ENCODE peak calls at places on chromosome 3, in eight cellular contexts. One of them, this sample, is unnamed. For H3K4me1, the result is how much of the 10 kb centered on the place peaks cover.

GRCh38 chr3:37262816-37263393 is 88.5 kb upstream of the LRRFIP2 start:
- DNase-seq in left ventricle myocardium inferior: no peak
- DNase-seq in kidney: no peak
- DNase-seq in neural progenitor cell: no peak
- DNase-seq in body of pancreas: no peak
- DNase-seq in Peyer's patch: no peak
- DNase-seq in breast epithelium: no peak
- DNase-seq in testis: no peak
- DNase-seq in this sample: no peak

GRCh38 chr3:36494461-36495109 is 114.3 kb downstream of the STAC start:
- DNase-seq in kidney: no peak
- DNase-seq in body of pancreas: peak
- DNase-seq in neural progenitor cell: no peak
- DNase-seq in left ventricle myocardium inferior: no peak
- DNase-seq in breast epithelium: no peak
- DNase-seq in Peyer's patch: no peak
- DNase-seq in testis: no peak
- DNase-seq in this sample: peak

GRCh38 chr3:188179006-188179966 is 25.3 kb downstream of the LPP start:
- DNase-seq in breast epithelium: no peak
- DNase-seq in neural progenitor cell: peak
- DNase-seq in Peyer's patch: no peak
- DNase-seq in body of pancreas: no peak
- DNase-seq in left ventricle myocardium inferior: peak
- DNase-seq in kidney: no peak
- DNase-seq in testis: peak
- DNase-seq in this sample: peak

GRCh38 chr3:149023951-149024350 is 32.6 kb downstream of the GYG1 start:
- DNase-seq in Peyer's patch: no peak
- DNase-seq in body of pancreas: no peak
- DNase-seq in testis: no peak
- DNase-seq in neural progenitor cell: no peak
- DNase-seq in breast epithelium: no peak
- DNase-seq in kidney: no peak
- DNase-seq in left ventricle myocardium inferior: no peak
- DNase-seq in this sample: no peak

GRCh38 chr3:85592256-85592655 is 633.5 kb downstream of the CADM2 start:
- DNase-seq in left ventricle myocardium inferior: no peak
- DNase-seq in body of pancreas: no peak
- DNase-seq in Peyer's patch: no peak
- DNase-seq in neural progenitor cell: no peak
- DNase-seq in testis: no peak
- DNase-seq in kidney: no peak
- DNase-seq in breast epithelium: no peak
- DNase-seq in this sample: no peak

GRCh38 chr3:123802007-123802630 is 82.0 kb downstream of the MYLK start:
- DNase-seq in left ventricle myocardium inferior: no peak
- DNase-seq in testis: no peak
- DNase-seq in body of pancreas: no peak
- DNase-seq in kidney: no peak
- DNase-seq in Peyer's patch: no peak
- DNase-seq in neural progenitor cell: no peak
- DNase-seq in breast epithelium: no peak
- DNase-seq in this sample: no peak

GRCh38 chr3:171001957-171002694 is 24.4 kb downstream of the SLC2A2 start:
- DNase-seq in breast epithelium: no peak
- DNase-seq in Peyer's patch: no peak
- DNase-seq in neural progenitor cell: no peak
- DNase-seq in testis: no peak
- DNase-seq in body of pancreas: peak
- DNase-seq in kidney: no peak
- DNase-seq in left ventricle myocardium inferior: no peak
- DNase-seq in this sample: no peak

GRCh38 chr3:11379238-11379823 is 107.1 kb downstream of the ATG7 start:
- DNase-seq in neural progenitor cell: peak
- DNase-seq in testis: no peak
- DNase-seq in Peyer's patch: no peak
- DNase-seq in left ventricle myocardium inferior: no peak
- DNase-seq in kidney: no peak
- DNase-seq in breast epithelium: no peak
- DNase-seq in body of pancreas: no peak
- DNase-seq in this sample: no peak

GRCh38 chr3:45816544-45816943 is 20.2 kb upstream of the SLC6A20 start:
- DNase-seq in kidney: no peak
- DNase-seq in body of pancreas: no peak
- DNase-seq in breast epithelium: peak
- DNase-seq in neural progenitor cell: no peak
- DNase-seq in Peyer's patch: no peak
- DNase-seq in testis: no peak
- DNase-seq in left ventricle myocardium inferior: peak
- DNase-seq in this sample: no peak

GRCh38 chr3:73459711-73460110 is 165.0 kb downstream of the PDZRN3 start:
- DNase-seq in body of pancreas: no peak
- DNase-seq in breast epithelium: no peak
- DNase-seq in testis: no peak
- DNase-seq in kidney: no peak
- DNase-seq in left ventricle myocardium inferior: no peak
- DNase-seq in neural progenitor cell: no peak
- DNase-seq in Peyer's patch: no peak
- DNase-seq in this sample: no peak

GRCh38 chr3:62882676-62883228 is 7.5 kb upstream of the CADPS start:
- DNase-seq in breast epithelium: no peak
- DNase-seq in neural progenitor cell: no peak
- DNase-seq in left ventricle myocardium inferior: no peak
- DNase-seq in testis: no peak
- DNase-seq in Peyer's patch: no peak
- DNase-seq in body of pancreas: no peak
- DNase-seq in kidney: no peak
- DNase-seq in this sample: no peak

GRCh38 chr3:117531078-117531477 is 821.5 kb downstream of the TUSC7 start:
- DNase-seq in body of pancreas: no peak
- DNase-seq in left ventricle myocardium inferior: no peak
- DNase-seq in Peyer's patch: no peak
- DNase-seq in neural progenitor cell: no peak
- DNase-seq in testis: no peak
- DNase-seq in breast epithelium: no peak
- DNase-seq in kidney: no peak
- DNase-seq in this sample: no peak

GRCh38 chr3:24359102-24359501 is 135.5 kb downstream of the THRB start:
- DNase-seq in kidney: no peak
- DNase-seq in Peyer's patch: no peak
- DNase-seq in neural progenitor cell: no peak
- DNase-seq in body of pancreas: no peak
- DNase-seq in testis: no peak
- DNase-seq in breast epithelium: no peak
- DNase-seq in left ventricle myocardium inferior: no peak
- DNase-seq in this sample: no peak

GRCh38 chr3:12869025-12869695 is 27.8 kb upstream of the RPL32 start:
- DNase-seq in testis: peak
- DNase-seq in breast epithelium: no peak
- DNase-seq in body of pancreas: peak
- DNase-seq in neural progenitor cell: peak
- DNase-seq in left ventricle myocardium inferior: peak
- DNase-seq in kidney: peak
- DNase-seq in Peyer's patch: peak
- DNase-seq in this sample: peak

GRCh38 chr3:99966657-99967420 is 147.5 kb downstream of the FILIP1L start:
- DNase-seq in kidney: no peak
- DNase-seq in left ventricle myocardium inferior: no peak
- DNase-seq in breast epithelium: no peak
- DNase-seq in body of pancreas: no peak
- DNase-seq in neural progenitor cell: no peak
- DNase-seq in Peyer's patch: no peak
- DNase-seq in testis: peak
- DNase-seq in this sample: no peak

GRCh38 chr3:186083746-186084145 is 25.1 kb downstream of the ETV5 start:
- DNase-seq in kidney: no peak
- DNase-seq in Peyer's patch: no peak
- DNase-seq in body of pancreas: no peak
- DNase-seq in breast epithelium: no peak
- DNase-seq in neural progenitor cell: no peak
- DNase-seq in left ventricle myocardium inferior: no peak
- DNase-seq in testis: no peak
- DNase-seq in this sample: no peak

GRCh38 chr3:112744825-112745566 is 101.7 kb downstream of the CD200R1L start:
- DNase-seq in testis: no peak
- DNase-seq in neural progenitor cell: no peak
- DNase-seq in left ventricle myocardium inferior: no peak
- DNase-seq in body of pancreas: no peak
- DNase-seq in Peyer's patch: no peak
- DNase-seq in kidney: no peak
- DNase-seq in breast epithelium: no peak
- DNase-seq in this sample: no peak

GRCh38 chr3:100002599-100003350 is 111.5 kb downstream of the FILIP1L start:
- DNase-seq in left ventricle myocardium inferior: no peak
- DNase-seq in kidney: no peak
- DNase-seq in testis: no peak
- DNase-seq in body of pancreas: peak
- DNase-seq in neural progenitor cell: no peak
- DNase-seq in Peyer's patch: no peak
- DNase-seq in breast epithelium: peak
- DNase-seq in this sample: no peak

GRCh38 chr3:195921334-195921771 is 13.0 kb upstream of the TNK2 start:
- DNase-seq in Peyer's patch: no peak
- DNase-seq in body of pancreas: no peak
- DNase-seq in neural progenitor cell: no peak
- DNase-seq in kidney: no peak
- DNase-seq in testis: no peak
- DNase-seq in breast epithelium: no peak
- DNase-seq in left ventricle myocardium inferior: peak
- DNase-seq in this sample: no peak

GRCh38 chr3:134617608-134618472 is 33.0 kb downstream of the KY start:
- DNase-seq in kidney: no peak
- DNase-seq in body of pancreas: no peak
- DNase-seq in left ventricle myocardium inferior: no peak
- DNase-seq in neural progenitor cell: no peak
- DNase-seq in breast epithelium: no peak
- DNase-seq in Peyer's patch: no peak
- DNase-seq in testis: no peak
- DNase-seq in this sample: no peak

GRCh38 chr3:50324351-50325144 is 2.0 kb upstream of the HYAL2 start:
- DNase-seq in Peyer's patch: peak
- DNase-seq in kidney: no peak
- DNase-seq in left ventricle myocardium inferior: peak
- DNase-seq in breast epithelium: no peak
- DNase-seq in body of pancreas: peak
- DNase-seq in neural progenitor cell: peak
- DNase-seq in testis: peak
- DNase-seq in this sample: peak
- H3K4me1 ChIP-seq in Peyer's patch: under half
- H3K4me1 ChIP-seq in kidney: under half
- H3K4me1 ChIP-seq in left ventricle myocardium inferior: half or more
- H3K4me1 ChIP-seq in breast epithelium: under half
- H3K4me1 ChIP-seq in body of pancreas: half or more
- H3K4me1 ChIP-seq in neural progenitor cell: under half
- H3K4me1 ChIP-seq in testis: half or more
- H3K4me1 ChIP-seq in this sample: half or more

GRCh38 chr3:69542265-69543079 is 156.6 kb upstream of the FRMD4B start:
- DNase-seq in breast epithelium: no peak
- DNase-seq in testis: peak
- DNase-seq in left ventricle myocardium inferior: peak
- DNase-seq in body of pancreas: peak
- DNase-seq in kidney: peak
- DNase-seq in neural progenitor cell: peak
- DNase-seq in Peyer's patch: no peak
- DNase-seq in this sample: peak
- H3K4me3 ChIP-seq in breast epithelium: peak
- H3K4me3 ChIP-seq in testis: peak
- H3K4me3 ChIP-seq in left ventricle myocardium inferior: peak
- H3K4me3 ChIP-seq in body of pancreas: peak
- H3K4me3 ChIP-seq in kidney: peak
- H3K4me3 ChIP-seq in neural progenitor cell: peak
- H3K4me3 ChIP-seq in Peyer's patch: peak
- H3K4me3 ChIP-seq in this sample: peak

DNA sequence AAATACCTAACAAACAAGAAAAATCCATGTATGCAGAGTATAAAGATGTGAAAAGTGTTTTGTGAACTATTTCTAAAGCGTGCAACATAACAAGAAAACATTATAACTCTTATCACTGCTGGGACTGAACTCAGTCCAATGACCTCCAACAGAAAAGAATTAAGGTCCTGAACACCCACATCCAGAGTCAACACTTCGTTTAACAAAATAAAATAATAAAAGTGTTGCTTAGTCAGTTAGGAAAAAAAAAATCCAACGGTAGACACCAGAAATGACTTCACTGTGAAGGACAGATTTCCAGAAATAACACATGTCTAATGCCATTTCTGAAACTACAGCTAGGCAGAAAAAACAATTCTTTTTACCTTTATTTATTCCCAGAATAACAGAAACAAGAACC is 28.0 kb downstream of the MB21D2 start:
- DNase-seq in body of pancreas: no peak
- DNase-seq in Peyer's patch: no peak
- DNase-seq in testis: no peak
- DNase-seq in kidney: no peak
- DNase-seq in neural progenitor cell: no peak
- DNase-seq in breast epithelium: no peak
- DNase-seq in left ventricle myocardium inferior: no peak
- DNase-seq in this sample: no peak
- H3K4me1 ChIP-seq in body of pancreas: under half
- H3K4me1 ChIP-seq in Peyer's patch: under half
- H3K4me1 ChIP-seq in testis: under half
- H3K4me1 ChIP-seq in kidney: under half
- H3K4me1 ChIP-seq in neural progenitor cell: under half
- H3K4me1 ChIP-seq in breast epithelium: under half
- H3K4me1 ChIP-seq in left ventricle myocardium inferior: under half
- H3K4me1 ChIP-seq in this sample: under half

DNA sequence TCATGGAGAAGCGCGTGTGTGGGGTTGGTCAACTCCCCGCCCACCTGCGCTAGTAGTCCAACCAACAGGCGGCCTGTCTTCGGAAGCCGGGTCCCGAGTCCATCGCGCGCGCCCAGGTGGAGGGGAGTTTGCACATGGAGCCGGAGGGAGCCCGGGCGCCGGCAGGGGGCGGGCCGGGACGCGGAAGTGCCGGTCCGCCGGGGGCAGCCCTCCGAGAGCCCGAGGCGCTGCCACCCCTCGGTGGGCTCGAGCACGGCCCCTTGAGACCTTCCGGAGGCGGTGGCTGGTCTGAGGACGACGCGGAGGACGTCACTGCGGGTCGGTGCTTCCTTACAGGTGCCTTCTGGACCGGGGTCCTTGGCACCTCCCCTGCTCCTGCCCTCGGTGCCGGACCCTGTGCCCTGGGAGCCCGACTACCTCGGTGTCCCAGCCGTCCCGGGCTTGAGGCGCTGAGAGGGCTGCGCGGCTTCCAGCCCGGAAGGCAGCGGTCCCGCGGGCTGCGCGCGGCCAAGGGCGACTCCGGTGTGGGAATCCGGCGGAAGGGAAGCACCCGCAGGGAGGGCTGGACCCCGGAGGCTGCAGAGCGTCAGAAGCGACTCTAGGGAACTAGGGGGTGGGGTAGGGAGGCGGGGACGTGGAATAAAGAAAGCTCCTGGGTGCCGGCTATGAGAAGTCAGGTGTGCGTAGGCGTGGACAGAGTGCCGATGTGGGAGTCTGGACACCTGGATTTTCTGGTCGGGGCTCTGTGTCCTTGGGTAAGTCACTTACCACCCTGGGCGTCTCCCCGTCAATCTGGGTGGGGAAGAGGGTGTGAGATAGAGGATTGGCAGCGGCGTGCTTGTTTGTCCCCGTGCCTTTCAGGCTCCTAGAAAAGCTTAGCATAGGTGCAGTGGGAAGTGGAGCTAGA is 212.3 kb downstream of the FGF12 start:
- DNase-seq in breast epithelium: no peak
- DNase-seq in testis: peak
- DNase-seq in Peyer's patch: peak
- DNase-seq in left ventricle myocardium inferior: no peak
- DNase-seq in body of pancreas: peak
- DNase-seq in neural progenitor cell: peak
- DNase-seq in kidney: peak
- DNase-seq in this sample: no peak
- H3K4me3 ChIP-seq in breast epithelium: peak
- H3K4me3 ChIP-seq in testis: peak
- H3K4me3 ChIP-seq in Peyer's patch: peak
- H3K4me3 ChIP-seq in left ventricle myocardium inferior: peak
- H3K4me3 ChIP-seq in body of pancreas: peak
- H3K4me3 ChIP-seq in neural progenitor cell: peak
- H3K4me3 ChIP-seq in kidney: peak
- H3K4me3 ChIP-seq in this sample: peak